ENCODE peak calls at places on chromosomes 6 and 20, in four cellular contexts. L is colonic mucosa, D is HCEC 1CT, T is activated T-cell treated with anti-CD3 and anti-CD28 coated beads for 1 hour. M is an unnamed sample.

GRCh38 chr6:122364084-122364483 is 35.4 kb upstream of the HSF2 start:
- DNase-seq in L (no peak), T (no peak), D (no peak), M (no peak)

GRCh38 chr6:125739364-125739763 is 10.1 kb upstream of the HEY2 start:
- DNase-seq in D (no peak), L (no peak), T (no peak), M (no peak)

GRCh38 chr6:95280690-95281273 is 296.6 kb upstream of the MANEA start:
- DNase-seq in T (no peak), L (no peak), D (peak), M (no peak)

GRCh38 chr6:125380474-125380873 is 78.7 kb upstream of the HDDC2 start:
- DNase-seq in D (no peak), L (no peak), T (no peak), M (no peak)

GRCh38 chr6:170403451-170403850 is 96.9 kb downstream of the FAM120B start:
- DNase-seq in T (no peak), L (no peak), D (peak), M (no peak)

GRCh38 chr20:51447097-51447764 is 95.3 kb downstream of the NFATC2 start:
- DNase-seq in T (no peak), D (peak), L (peak), M (no peak)

GRCh38 chr6:3899970-3900439 is 50.8 kb downstream of the FAM50B start:
- DNase-seq in D (no peak), T (no peak), L (no peak), M (no peak)

GRCh38 chr6:148195511-148195910 is 147.1 kb upstream of the SASH1 start:
- DNase-seq in T (no peak), L (no peak), D (no peak), M (no peak)

GRCh38 chr20:50559149-50559548 is 49.0 kb downstream of the PTPN1 start:
- DNase-seq in L (no peak), D (no peak), T (no peak), M (no peak)

GRCh38 chr20:61120595-61121515 is 131.2 kb upstream of the CDH4 start:
- DNase-seq in L (peak), T (peak), D (peak), M (peak)

GRCh38 chr6:14440215-14440890 is 322.8 kb downstream of the CD83 start:
- DNase-seq in T (no peak), D (no peak), L (no peak), M (no peak)

GRCh38 chr6:25670793-25671513 is 18.9 kb downstream of the SCGN start:
- DNase-seq in D (peak), T (no peak), L (no peak), M (no peak)

GRCh38 chr6:111207141-111207858 is 120.0 kb downstream of the SLC16A10 start:
- DNase-seq in D (no peak), T (no peak), L (no peak), M (no peak)

GRCh38 chr6:15520616-15521203 is 142.1 kb downstream of the DTNBP1 start:
- DNase-seq in T (no peak), D (no peak), L (no peak), M (no peak)

GRCh38 chr6:44416103-44416502 is 28.6 kb downstream of the CDC5L start:
- DNase-seq in T (no peak), L (no peak), D (peak), M (no peak)

GRCh38 chr20:64214952-64215351 is 40.6 kb upstream of the PCMTD2 start:
- DNase-seq in T (no peak), D (no peak), L (no peak), M (no peak)

GRCh38 chr20:60921021-60921622 is 330.9 kb upstream of the CDH4 start:
- DNase-seq in D (no peak), T (peak), L (no peak), M (no peak)

GRCh38 chr6:23647045-23647444 is 479.0 kb upstream of the NRSN1 start:
- DNase-seq in T (no peak), L (no peak), D (no peak), M (no peak)

GRCh38 chr6:93453956-93454355 is 34.6 kb upstream of the EPHA7 start:
- DNase-seq in L (no peak), D (no peak), T (no peak), M (no peak)

GRCh38 chr6:149431905-149432775 is 32.1 kb downstream of the SUMO4 start:
- DNase-seq in T (peak), L (peak), D (peak), M (peak)

GRCh38 chr6:43129434-43130194 is 41.5 kb upstream of the SRF start:
- DNase-seq in L (peak), D (peak), T (peak), M (peak)

GRCh38 chr6:150788135-150788534 is 77.4 kb upstream of the MTHFD1L start:
- DNase-seq in T (no peak), D (no peak), L (no peak), M (no peak)

GRCh38 chr6:49551126-49551865 is 828 bp downstream of the C6orf141 start:
- DNase-seq in L (peak), D (peak), T (no peak), M (peak)

GRCh38 chr6:37056112-37056403 is 50.6 kb downstream of the FGD2 start:
- DNase-seq in D (no peak), L (no peak), T (no peak), M (no peak)

GRCh38 chr6:112800439-112800838 is 453.3 kb downstream of the RFPL4B start:
- DNase-seq in L (no peak), D (no peak), T (no peak), M (no peak)

GRCh38 chr6:87832025-87832825 is 130.2 kb upstream of the AKIRIN2 start:
- DNase-seq in D (peak), T (no peak), L (no peak), M (no peak)

GRCh38 chr6:16031278-16031981 is 97.5 kb upstream of the MYLIP start:
- DNase-seq in T (no peak), L (no peak), D (no peak), M (no peak)

GRCh38 chr6:72825265-72825918 is 203.5 kb downstream of the KCNQ5 start:
- DNase-seq in D (peak), T (no peak), L (no peak), M (no peak)

GRCh38 chr20:49664914-49665313 is 48.8 kb downstream of the B4GALT5 start:
- DNase-seq in L (no peak), D (no peak), T (no peak), M (no peak)

GRCh38 chr20:55211481-55211880 is 736.1 kb downstream of the DOK5 start:
- DNase-seq in L (no peak), T (no peak), D (no peak), M (no peak)

GRCh38 chr6:165704001-165704748 is 41.1 kb upstream of the PDE10A start:
- DNase-seq in D (no peak), T (no peak), L (no peak), M (peak)

GRCh38 chr6:41122373-41122772 is 31.8 kb downstream of the TREML1 start:
- DNase-seq in L (no peak), D (no peak), T (no peak), M (no peak)

GRCh38 chr6:100549406-100550167 is 84.9 kb upstream of the SIM1 start:
- DNase-seq in L (no peak), D (no peak), T (no peak), M (no peak)

GRCh38 chr20:35680464-35681183 is 15.9 kb upstream of the CPNE1 start:
- DNase-seq in D (no peak), T (no peak), L (no peak), M (no peak)

GRCh38 chr20:40160151-40160550 is 528.9 kb downstream of the MAFB start:
- DNase-seq in L (peak), D (no peak), T (no peak), M (peak)

GRCh38 chr6:73739097-73739496 is 43.1 kb downstream of the CD109 start:
- DNase-seq in D (peak), T (no peak), L (no peak), M (peak)

GRCh38 chr6:4948781-4949450 is 54.9 kb downstream of the RPP40 start:
- DNase-seq in D (no peak), L (no peak), T (no peak), M (no peak)

GRCh38 chr6:159108438-159108985 is 60.7 kb upstream of the FNDC1 start:
- DNase-seq in L (no peak), D (no peak), T (no peak), M (no peak)

GRCh38 chr6:109795994-109796555 is 105.0 kb downstream of the FIG4 start:
- DNase-seq in T (no peak), D (peak), L (no peak), M (no peak)